ENCODE peak calls at places on chromosomes 4 and X, in seven cellular contexts. One of them, this sample, is unnamed.

GRCh38 chrX:149628768-149629167 is 2.8 kb downstream of the TMEM185A start:
- DNase-seq in AG10803: no peak
- DNase-seq in tibial nerve: no peak
- DNase-seq in GM12865: no peak
- DNase-seq in pancreas: no peak
- DNase-seq in Panc1: no peak
- DNase-seq in fibroblast of pulmonary artery: no peak
- DNase-seq in this sample: no peak

GRCh38 chr4:174394915-174395314 is 111.2 kb downstream of the CEP44 start:
- DNase-seq in GM12865: no peak
- DNase-seq in fibroblast of pulmonary artery: peak
- DNase-seq in pancreas: no peak
- DNase-seq in Panc1: no peak
- DNase-seq in tibial nerve: no peak
- DNase-seq in AG10803: peak
- DNase-seq in this sample: no peak

GRCh38 chrX:47674776-47675175 is 15.8 kb upstream of the UXT start:
- DNase-seq in GM12865: no peak
- DNase-seq in AG10803: peak
- DNase-seq in fibroblast of pulmonary artery: no peak
- DNase-seq in Panc1: no peak
- DNase-seq in pancreas: no peak
- DNase-seq in tibial nerve: no peak
- DNase-seq in this sample: no peak

GRCh38 chr4:27068151-27068862 is 207.7 kb downstream of the STIM2 start:
- DNase-seq in AG10803: no peak
- DNase-seq in tibial nerve: no peak
- DNase-seq in fibroblast of pulmonary artery: no peak
- DNase-seq in pancreas: no peak
- DNase-seq in Panc1: no peak
- DNase-seq in GM12865: no peak
- DNase-seq in this sample: no peak

GRCh38 chr4:173125216-173125812 is 43.3 kb upstream of the GALNT7 start:
- DNase-seq in fibroblast of pulmonary artery: no peak
- DNase-seq in AG10803: no peak
- DNase-seq in tibial nerve: no peak
- DNase-seq in pancreas: no peak
- DNase-seq in GM12865: no peak
- DNase-seq in Panc1: no peak
- DNase-seq in this sample: no peak

GRCh38 chr4:132227349-132228165 is 921.5 kb upstream of the PCDH10 start:
- DNase-seq in Panc1: no peak
- DNase-seq in pancreas: peak
- DNase-seq in fibroblast of pulmonary artery: peak
- DNase-seq in tibial nerve: no peak
- DNase-seq in GM12865: peak
- DNase-seq in AG10803: peak
- DNase-seq in this sample: no peak

GRCh38 chr4:147831452-147832192 is 99.7 kb downstream of the ARHGAP10 start:
- DNase-seq in fibroblast of pulmonary artery: peak
- DNase-seq in tibial nerve: peak
- DNase-seq in GM12865: no peak
- DNase-seq in AG10803: peak
- DNase-seq in pancreas: no peak
- DNase-seq in Panc1: peak
- DNase-seq in this sample: no peak

GRCh38 chrX:154466036-154466435 is 8.0 kb downstream of the PLXNA3 start:
- DNase-seq in tibial nerve: no peak
- DNase-seq in pancreas: peak
- DNase-seq in fibroblast of pulmonary artery: no peak
- DNase-seq in GM12865: no peak
- DNase-seq in AG10803: no peak
- DNase-seq in Panc1: no peak
- DNase-seq in this sample: no peak

GRCh38 chrX:19630228-19630627 is 114.9 kb upstream of the MAP3K15 start:
- DNase-seq in GM12865: peak
- DNase-seq in fibroblast of pulmonary artery: no peak
- DNase-seq in tibial nerve: no peak
- DNase-seq in Panc1: no peak
- DNase-seq in pancreas: no peak
- DNase-seq in AG10803: no peak
- DNase-seq in this sample: no peak

GRCh38 chrX:68432648-68433047 is 647 bp downstream of the OPHN1 start:
- DNase-seq in pancreas: no peak
- DNase-seq in tibial nerve: no peak
- DNase-seq in GM12865: no peak
- DNase-seq in AG10803: peak
- DNase-seq in fibroblast of pulmonary artery: no peak
- DNase-seq in Panc1: no peak
- DNase-seq in this sample: no peak

GRCh38 chr4:125833-126232 is 1.5 kb downstream of the ZNF718 start:
- DNase-seq in Panc1: no peak
- DNase-seq in tibial nerve: no peak
- DNase-seq in AG10803: no peak
- DNase-seq in fibroblast of pulmonary artery: no peak
- DNase-seq in pancreas: no peak
- DNase-seq in GM12865: no peak
- DNase-seq in this sample: no peak

GRCh38 chrX:38335382-38335781 is 8.1 kb upstream of the RPGR start:
- DNase-seq in fibroblast of pulmonary artery: no peak
- DNase-seq in AG10803: no peak
- DNase-seq in GM12865: no peak
- DNase-seq in Panc1: no peak
- DNase-seq in tibial nerve: no peak
- DNase-seq in pancreas: no peak
- DNase-seq in this sample: no peak

GRCh38 chrX:153944800-153945150 is 332 bp upstream of the RENBP start:
- DNase-seq in pancreas: no peak
- DNase-seq in AG10803: no peak
- DNase-seq in fibroblast of pulmonary artery: no peak
- DNase-seq in tibial nerve: no peak
- DNase-seq in Panc1: no peak
- DNase-seq in GM12865: no peak
- DNase-seq in this sample: no peak

GRCh38 chr4:153497988-153498967 is 32.1 kb downstream of the TMEM131L start:
- DNase-seq in AG10803: peak
- DNase-seq in GM12865: peak
- DNase-seq in fibroblast of pulmonary artery: peak
- DNase-seq in tibial nerve: no peak
- DNase-seq in Panc1: no peak
- DNase-seq in pancreas: no peak
- DNase-seq in this sample: peak

GRCh38 chr4:139696491-139696890 is 30.9 kb downstream of the MGST2 start:
- DNase-seq in AG10803: no peak
- DNase-seq in fibroblast of pulmonary artery: no peak
- DNase-seq in tibial nerve: no peak
- DNase-seq in pancreas: no peak
- DNase-seq in Panc1: no peak
- DNase-seq in GM12865: no peak
- DNase-seq in this sample: no peak

GRCh38 chr4:153318696-153319320 is 25.7 kb upstream of the MND1 start:
- DNase-seq in AG10803: peak
- DNase-seq in GM12865: peak
- DNase-seq in pancreas: no peak
- DNase-seq in fibroblast of pulmonary artery: peak
- DNase-seq in Panc1: no peak
- DNase-seq in tibial nerve: peak
- DNase-seq in this sample: peak

GRCh38 chr4:54104907-54105306 is 4.9 kb downstream of the GSX2 start:
- DNase-seq in tibial nerve: no peak
- DNase-seq in AG10803: no peak
- DNase-seq in Panc1: no peak
- DNase-seq in pancreas: no peak
- DNase-seq in fibroblast of pulmonary artery: no peak
- DNase-seq in GM12865: no peak
- DNase-seq in this sample: no peak

GRCh38 chr4:114043116-114043515 is 63.7 kb upstream of the ARSJ start:
- DNase-seq in pancreas: no peak
- DNase-seq in GM12865: no peak
- DNase-seq in fibroblast of pulmonary artery: no peak
- DNase-seq in AG10803: no peak
- DNase-seq in tibial nerve: no peak
- DNase-seq in Panc1: no peak
- DNase-seq in this sample: no peak

GRCh38 chr4:122553432-122553831 is 67.4 kb downstream of the IL21 start:
- DNase-seq in GM12865: no peak
- DNase-seq in Panc1: no peak
- DNase-seq in AG10803: no peak
- DNase-seq in fibroblast of pulmonary artery: no peak
- DNase-seq in tibial nerve: no peak
- DNase-seq in pancreas: no peak
- DNase-seq in this sample: no peak

GRCh38 chrX:133265331-133265730 is 47.2 kb upstream of the TFDP3 start:
- DNase-seq in tibial nerve: no peak
- DNase-seq in AG10803: no peak
- DNase-seq in Panc1: no peak
- DNase-seq in pancreas: peak
- DNase-seq in fibroblast of pulmonary artery: no peak
- DNase-seq in GM12865: no peak
- DNase-seq in this sample: no peak

GRCh38 chr4:97984545-97985131 is 158.6 kb downstream of the STPG2 start:
- DNase-seq in GM12865: peak
- DNase-seq in tibial nerve: no peak
- DNase-seq in Panc1: no peak
- DNase-seq in pancreas: no peak
- DNase-seq in fibroblast of pulmonary artery: peak
- DNase-seq in AG10803: no peak
- DNase-seq in this sample: no peak
- TF ChIP-seq CTCF in GM12865: peak
- TF ChIP-seq CTCF in tibial nerve: no peak
- TF ChIP-seq CTCF in Panc1: peak
- TF ChIP-seq CTCF in pancreas: no peak
- TF ChIP-seq CTCF in fibroblast of pulmonary artery: peak
- TF ChIP-seq CTCF in AG10803: no peak
- TF ChIP-seq CTCF in this sample: no peak

GRCh38 chr4:185634066-185634652 is 98.9 kb upstream of the PDLIM3 start:
- DNase-seq in GM12865: peak
- DNase-seq in Panc1: no peak
- DNase-seq in fibroblast of pulmonary artery: peak
- DNase-seq in pancreas: no peak
- DNase-seq in AG10803: no peak
- DNase-seq in tibial nerve: no peak
- DNase-seq in this sample: no peak
- TF ChIP-seq CTCF in GM12865: peak
- TF ChIP-seq CTCF in Panc1: peak
- TF ChIP-seq CTCF in fibroblast of pulmonary artery: peak
- TF ChIP-seq CTCF in pancreas: peak
- TF ChIP-seq CTCF in AG10803: peak
- TF ChIP-seq CTCF in tibial nerve: no peak
- TF ChIP-seq CTCF in this sample: no peak

DNA sequence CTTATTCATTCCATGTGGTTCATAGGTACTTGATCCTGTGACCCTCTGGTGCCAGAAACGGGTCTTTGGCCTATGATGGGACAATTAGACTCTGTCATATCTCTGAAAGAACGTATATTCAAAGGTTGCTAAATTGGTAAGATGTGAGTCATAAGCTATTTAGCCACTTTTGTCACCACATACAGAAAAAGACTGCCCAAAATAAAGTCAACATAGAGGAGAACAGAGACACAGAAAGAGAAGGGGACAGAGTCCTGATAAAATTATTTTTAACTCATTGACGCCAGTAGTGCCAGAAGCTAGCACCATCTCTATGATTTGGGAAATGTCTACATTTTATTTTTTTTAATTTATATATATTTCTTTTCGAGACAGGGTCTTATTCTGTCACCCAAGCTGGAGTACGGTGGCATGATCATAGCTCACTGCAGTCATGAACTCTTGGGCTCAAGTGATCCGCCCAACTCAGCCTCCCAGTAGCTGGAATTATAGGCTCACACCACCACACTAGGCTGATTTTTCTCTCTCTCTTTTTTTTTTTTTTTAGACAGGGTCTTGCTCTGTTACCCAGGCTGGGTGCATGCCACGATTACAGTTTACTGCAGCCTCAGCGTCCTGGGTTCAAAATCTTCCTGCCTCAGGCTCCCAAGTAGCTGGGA is 92.1 kb upstream of the COX18 start:
- DNase-seq in AG10803: no peak
- DNase-seq in fibroblast of pulmonary artery: peak
- DNase-seq in tibial nerve: no peak
- DNase-seq in Panc1: no peak
- DNase-seq in pancreas: no peak
- DNase-seq in GM12865: no peak
- DNase-seq in this sample: no peak
- TF ChIP-seq CTCF in AG10803: no peak
- TF ChIP-seq CTCF in fibroblast of pulmonary artery: no peak
- TF ChIP-seq CTCF in tibial nerve: no peak
- TF ChIP-seq CTCF in Panc1: no peak
- TF ChIP-seq CTCF in pancreas: no peak
- TF ChIP-seq CTCF in GM12865: no peak
- TF ChIP-seq CTCF in this sample: no peak

GRCh38 chrX:53188763-53189162 is 36.2 kb downstream of the KDM5C start:
- DNase-seq in pancreas: no peak
- DNase-seq in AG10803: no peak
- DNase-seq in tibial nerve: no peak
- DNase-seq in GM12865: peak
- DNase-seq in Panc1: no peak
- DNase-seq in fibroblast of pulmonary artery: no peak
- DNase-seq in this sample: no peak

GRCh38 chrX:53186363-53186762 is 38.6 kb downstream of the KDM5C start:
- DNase-seq in tibial nerve: no peak
- DNase-seq in fibroblast of pulmonary artery: no peak
- DNase-seq in GM12865: no peak
- DNase-seq in Panc1: no peak
- DNase-seq in AG10803: peak
- DNase-seq in pancreas: no peak
- DNase-seq in this sample: no peak

GRCh38 chrX:53194308-53194707 is 30.7 kb downstream of the KDM5C start:
- DNase-seq in AG10803: no peak
- DNase-seq in pancreas: no peak
- DNase-seq in tibial nerve: no peak
- DNase-seq in Panc1: no peak
- DNase-seq in fibroblast of pulmonary artery: no peak
- DNase-seq in GM12865: no peak
- DNase-seq in this sample: no peak

GRCh38 chrX:53193093-53193492 is 31.9 kb downstream of the KDM5C start:
- DNase-seq in fibroblast of pulmonary artery: no peak
- DNase-seq in pancreas: no peak
- DNase-seq in AG10803: no peak
- DNase-seq in Panc1: no peak
- DNase-seq in GM12865: no peak
- DNase-seq in tibial nerve: no peak
- DNase-seq in this sample: no peak

DNA sequence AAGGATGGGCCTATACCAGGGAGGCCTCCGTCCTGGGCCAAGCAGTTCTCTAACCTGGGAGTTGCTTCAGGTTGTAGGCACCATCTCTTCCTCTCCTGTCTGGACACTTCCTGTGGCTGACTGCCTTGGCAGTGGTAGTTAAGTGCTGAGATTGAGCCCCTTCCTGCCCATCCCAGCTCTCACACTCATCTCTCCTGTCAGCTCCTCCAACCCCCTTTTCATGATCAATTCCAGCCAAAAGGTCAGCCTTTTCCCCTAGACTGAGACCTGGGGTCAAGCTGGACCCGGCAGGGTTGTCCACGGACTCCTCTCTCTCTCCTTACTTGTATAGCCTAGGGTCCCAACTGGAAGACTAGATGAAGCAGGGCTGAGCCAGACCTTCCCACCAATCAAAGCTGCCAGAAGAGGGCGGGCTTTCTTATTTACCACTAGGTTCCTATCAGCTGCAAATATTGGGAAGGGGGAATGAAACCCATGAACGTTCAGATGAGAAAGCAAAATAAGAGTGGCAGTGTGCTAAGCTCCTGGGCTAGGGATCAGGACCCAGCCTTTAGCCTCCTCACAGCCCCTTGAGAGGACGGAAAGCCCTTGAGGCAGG is 34.5 kb downstream of the KDM5C start:
- DNase-seq in AG10803: no peak
- DNase-seq in fibroblast of pulmonary artery: peak
- DNase-seq in GM12865: no peak
- DNase-seq in pancreas: no peak
- DNase-seq in Panc1: no peak
- DNase-seq in tibial nerve: no peak
- DNase-seq in this sample: no peak
- TF ChIP-seq CTCF in AG10803: peak
- TF ChIP-seq CTCF in fibroblast of pulmonary artery: peak
- TF ChIP-seq CTCF in GM12865: peak
- TF ChIP-seq CTCF in pancreas: no peak
- TF ChIP-seq CTCF in Panc1: peak
- TF ChIP-seq CTCF in tibial nerve: no peak
- TF ChIP-seq CTCF in this sample: no peak

This sample was measured in GM20000.